ENCODE peak calls at places on chromosomes 7 and 10, in eight cellular contexts. Y is RKO, P is GM12891, Q is WTC11, Z is choroid plexus epithelial cell, E is epithelial cell of esophagus, D is caudate nucleus, R is GM12865. K is an unnamed sample.
A peak's percentile ranks its signal among the peaks of the same experiment; 100 is the strongest.

GRCh38 chr7:92325850-92326249 is 80.1 kb downstream of the ANKIB1 start:
- DNase-seq in D (no peak), P (no peak), Z (peak; percentile 62), E (no peak), Q (no peak), R (peak; percentile 7), Y (no peak), K (no peak)

GRCh38 chr7:134619627-134620331 is 26.9 kb upstream of the BPGM start:
- DNase-seq in Z (peak; percentile 92), E (peak; percentile 96), P (no peak), R (no peak), Q (no peak), Y (peak; percentile 60), D (no peak), K (no peak)

GRCh38 chr10:72645263-72645858 is 19.5 kb upstream of the MICU1 start:
- DNase-seq in R (no peak), E (no peak), D (no peak), Y (no peak), Z (no peak), Q (no peak), P (no peak), K (no peak)

GRCh38 chr7:11706666-11707605 is 125.1 kb downstream of the THSD7A start:
- DNase-seq in Y (peak; percentile 6), E (peak; percentile 64), R (no peak), Q (no peak), P (no peak), Z (peak; percentile 44), D (no peak), K (no peak)

GRCh38 chr7:150451097-150451793 is 815 bp downstream of the GIMAP8 start:
- DNase-seq in Y (no peak), Q (no peak), D (no peak), P (peak; percentile 43), R (peak; percentile 88), E (no peak), Z (no peak), K (peak; percentile 34)

GRCh38 chr7:30091431-30092386 is 43.1 kb upstream of the MTURN start:
- DNase-seq in P (no peak), Z (peak; percentile 65), Q (no peak), Y (peak; percentile 15), R (no peak), E (peak; percentile 76), D (no peak), K (no peak)

GRCh38 chr10:118531105-118531851 is 64.2 kb downstream of the PRLHR start:
- DNase-seq in D (no peak), E (no peak), R (no peak), Q (no peak), P (no peak), Y (no peak), Z (no peak), K (no peak)

GRCh38 chr7:83786858-83787257 is 137.9 kb upstream of the SEMA3E start:
- DNase-seq in Q (no peak), P (no peak), Y (no peak), D (no peak), Z (no peak), R (no peak), E (no peak), K (no peak)

K was measured in CD8-positive, alpha-beta memory T cell.